ENCODE peak calls at places on chromosomes 2 and 18, in seven cellular contexts. One of them, this sample, is unnamed.

GRCh38 chr2:24400207-24400907 is 40.0 kb upstream of the ITSN2 start:
- DNase-seq in cardiac fibroblast: no peak
- DNase-seq in hypothalamus: no peak
- DNase-seq in GM23338: peak; percentile 19
- DNase-seq in AG08395: no peak
- DNase-seq in kidney glomerular epithelial cell: no peak
- DNase-seq in activated effector memory CD4-positive, alpha-beta T cell treated with anti-CD3 and anti-CD28 coated beads, Interleukin-2, amount 50 U/mL, for 16 hours: no peak
- DNase-seq in this sample: no peak

GRCh38 chr2:151111599-151112278 is 149.9 kb downstream of the RBM43 start:
- DNase-seq in activated effector memory CD4-positive, alpha-beta T cell treated with anti-CD3 and anti-CD28 coated beads, Interleukin-2, amount 50 U/mL, for 16 hours: no peak
- DNase-seq in cardiac fibroblast: peak; percentile 33
- DNase-seq in kidney glomerular epithelial cell: peak; percentile 26
- DNase-seq in AG08395: peak; percentile 64
- DNase-seq in GM23338: peak; percentile 76
- DNase-seq in hypothalamus: no peak
- DNase-seq in this sample: no peak

GRCh38 chr2:151280276-151280675 is 9.2 kb downstream of the NMI start:
- DNase-seq in activated effector memory CD4-positive, alpha-beta T cell treated with anti-CD3 and anti-CD28 coated beads, Interleukin-2, amount 50 U/mL, for 16 hours: no peak
- DNase-seq in kidney glomerular epithelial cell: no peak
- DNase-seq in cardiac fibroblast: peak; percentile 75
- DNase-seq in GM23338: no peak
- DNase-seq in AG08395: no peak
- DNase-seq in hypothalamus: no peak
- DNase-seq in this sample: no peak

GRCh38 chr2:15648593-15649525 is 57.2 kb downstream of the DDX1 start:
- DNase-seq in AG08395: no peak
- DNase-seq in activated effector memory CD4-positive, alpha-beta T cell treated with anti-CD3 and anti-CD28 coated beads, Interleukin-2, amount 50 U/mL, for 16 hours: no peak
- DNase-seq in kidney glomerular epithelial cell: no peak
- DNase-seq in GM23338: no peak
- DNase-seq in cardiac fibroblast: no peak
- DNase-seq in hypothalamus: no peak
- DNase-seq in this sample: no peak

GRCh38 chr2:207770602-207771404 is 1.1 kb upstream of the FZD5 start:
- DNase-seq in AG08395: peak; percentile 18
- DNase-seq in kidney glomerular epithelial cell: no peak
- DNase-seq in cardiac fibroblast: no peak
- DNase-seq in hypothalamus: no peak
- DNase-seq in activated effector memory CD4-positive, alpha-beta T cell treated with anti-CD3 and anti-CD28 coated beads, Interleukin-2, amount 50 U/mL, for 16 hours: no peak
- DNase-seq in GM23338: peak; percentile 65
- DNase-seq in this sample: no peak

GRCh38 chr2:88590998-88591613 is 36.2 kb downstream of the EIF2AK3 start:
- DNase-seq in activated effector memory CD4-positive, alpha-beta T cell treated with anti-CD3 and anti-CD28 coated beads, Interleukin-2, amount 50 U/mL, for 16 hours: no peak
- DNase-seq in AG08395: peak; percentile 72
- DNase-seq in kidney glomerular epithelial cell: peak; percentile 44
- DNase-seq in hypothalamus: no peak
- DNase-seq in GM23338: peak; percentile 84
- DNase-seq in cardiac fibroblast: peak; percentile 81
- DNase-seq in this sample: no peak

GRCh38 chr2:26112201-26112600 is 60.7 kb upstream of the GAREM2 start:
- DNase-seq in GM23338: no peak
- DNase-seq in kidney glomerular epithelial cell: no peak
- DNase-seq in AG08395: no peak
- DNase-seq in cardiac fibroblast: no peak
- DNase-seq in hypothalamus: no peak
- DNase-seq in activated effector memory CD4-positive, alpha-beta T cell treated with anti-CD3 and anti-CD28 coated beads, Interleukin-2, amount 50 U/mL, for 16 hours: no peak
- DNase-seq in this sample: no peak

GRCh38 chr2:46683541-46683940 is 204.2 kb downstream of the TMEM247 start:
- DNase-seq in AG08395: no peak
- DNase-seq in GM23338: no peak
- DNase-seq in activated effector memory CD4-positive, alpha-beta T cell treated with anti-CD3 and anti-CD28 coated beads, Interleukin-2, amount 50 U/mL, for 16 hours: no peak
- DNase-seq in hypothalamus: no peak
- DNase-seq in kidney glomerular epithelial cell: no peak
- DNase-seq in cardiac fibroblast: no peak
- DNase-seq in this sample: no peak

GRCh38 chr2:43225788-43226557 is 433 bp downstream of the ZFP36L2 start:
- DNase-seq in hypothalamus: no peak
- DNase-seq in cardiac fibroblast: peak; percentile 83
- DNase-seq in GM23338: peak; percentile 56
- DNase-seq in AG08395: peak; percentile 46
- DNase-seq in activated effector memory CD4-positive, alpha-beta T cell treated with anti-CD3 and anti-CD28 coated beads, Interleukin-2, amount 50 U/mL, for 16 hours: peak; percentile 89
- DNase-seq in kidney glomerular epithelial cell: peak; percentile 43
- DNase-seq in this sample: peak; percentile 22

GRCh38 chr2:221447310-221447709 is 124.8 kb downstream of the EPHA4 start:
- DNase-seq in GM23338: peak; percentile 51
- DNase-seq in hypothalamus: no peak
- DNase-seq in activated effector memory CD4-positive, alpha-beta T cell treated with anti-CD3 and anti-CD28 coated beads, Interleukin-2, amount 50 U/mL, for 16 hours: no peak
- DNase-seq in cardiac fibroblast: peak; percentile 28
- DNase-seq in AG08395: no peak
- DNase-seq in kidney glomerular epithelial cell: peak; percentile 33
- DNase-seq in this sample: no peak

GRCh38 chr18:48777026-48777736 is 173.6 kb downstream of the SMAD7 start:
- DNase-seq in cardiac fibroblast: peak; percentile 59
- DNase-seq in GM23338: peak; percentile 82
- DNase-seq in kidney glomerular epithelial cell: peak; percentile 4
- DNase-seq in activated effector memory CD4-positive, alpha-beta T cell treated with anti-CD3 and anti-CD28 coated beads, Interleukin-2, amount 50 U/mL, for 16 hours: peak; percentile 89
- DNase-seq in AG08395: peak; percentile 66
- DNase-seq in hypothalamus: peak; percentile 14
- DNase-seq in this sample: peak; percentile 30

GRCh38 chr18:13539050-13539449 is 187.3 kb downstream of the FAM210A start:
- DNase-seq in activated effector memory CD4-positive, alpha-beta T cell treated with anti-CD3 and anti-CD28 coated beads, Interleukin-2, amount 50 U/mL, for 16 hours: no peak
- DNase-seq in GM23338: no peak
- DNase-seq in cardiac fibroblast: no peak
- DNase-seq in AG08395: no peak
- DNase-seq in hypothalamus: no peak
- DNase-seq in kidney glomerular epithelial cell: no peak
- DNase-seq in this sample: no peak

GRCh38 chr2:117299451-117299850 is 515.0 kb upstream of the DDX18 start:
- DNase-seq in AG08395: no peak
- DNase-seq in hypothalamus: no peak
- DNase-seq in kidney glomerular epithelial cell: no peak
- DNase-seq in GM23338: no peak
- DNase-seq in activated effector memory CD4-positive, alpha-beta T cell treated with anti-CD3 and anti-CD28 coated beads, Interleukin-2, amount 50 U/mL, for 16 hours: no peak
- DNase-seq in cardiac fibroblast: no peak
- DNase-seq in this sample: no peak

GRCh38 chr2:179652296-179652695 is 209.1 kb downstream of the ZNF385B start:
- DNase-seq in hypothalamus: no peak
- DNase-seq in GM23338: no peak
- DNase-seq in AG08395: no peak
- DNase-seq in activated effector memory CD4-positive, alpha-beta T cell treated with anti-CD3 and anti-CD28 coated beads, Interleukin-2, amount 50 U/mL, for 16 hours: no peak
- DNase-seq in kidney glomerular epithelial cell: no peak
- DNase-seq in cardiac fibroblast: no peak
- DNase-seq in this sample: no peak

GRCh38 chr18:43869451-43870008 is 592.2 kb upstream of the SYT4 start:
- DNase-seq in kidney glomerular epithelial cell: peak; percentile 21
- DNase-seq in activated effector memory CD4-positive, alpha-beta T cell treated with anti-CD3 and anti-CD28 coated beads, Interleukin-2, amount 50 U/mL, for 16 hours: no peak
- DNase-seq in GM23338: no peak
- DNase-seq in AG08395: peak; percentile 22
- DNase-seq in cardiac fibroblast: peak; percentile 70
- DNase-seq in hypothalamus: no peak
- DNase-seq in this sample: no peak

GRCh38 chr2:35830833-35831232 is 524.7 kb upstream of the CRIM1 start:
- DNase-seq in activated effector memory CD4-positive, alpha-beta T cell treated with anti-CD3 and anti-CD28 coated beads, Interleukin-2, amount 50 U/mL, for 16 hours: no peak
- DNase-seq in hypothalamus: no peak
- DNase-seq in AG08395: no peak
- DNase-seq in cardiac fibroblast: no peak
- DNase-seq in kidney glomerular epithelial cell: no peak
- DNase-seq in GM23338: no peak
- DNase-seq in this sample: no peak

GRCh38 chr2:132667716-132668115 is 2.3 kb downstream of the LYPD1 start:
- DNase-seq in AG08395: no peak
- DNase-seq in activated effector memory CD4-positive, alpha-beta T cell treated with anti-CD3 and anti-CD28 coated beads, Interleukin-2, amount 50 U/mL, for 16 hours: no peak
- DNase-seq in hypothalamus: no peak
- DNase-seq in GM23338: no peak
- DNase-seq in kidney glomerular epithelial cell: no peak
- DNase-seq in cardiac fibroblast: peak; percentile 1
- DNase-seq in this sample: no peak

GRCh38 chr2:149050188-149050587 is 11.7 kb downstream of the LYPD6B start:
- DNase-seq in kidney glomerular epithelial cell: no peak
- DNase-seq in cardiac fibroblast: peak; percentile 56
- DNase-seq in GM23338: no peak
- DNase-seq in activated effector memory CD4-positive, alpha-beta T cell treated with anti-CD3 and anti-CD28 coated beads, Interleukin-2, amount 50 U/mL, for 16 hours: no peak
- DNase-seq in AG08395: peak; percentile 80
- DNase-seq in hypothalamus: no peak
- DNase-seq in this sample: no peak

GRCh38 chr2:145184741-145185671 is 665.1 kb upstream of the ZEB2 start:
- DNase-seq in cardiac fibroblast: peak; percentile 48
- DNase-seq in GM23338: no peak
- DNase-seq in activated effector memory CD4-positive, alpha-beta T cell treated with anti-CD3 and anti-CD28 coated beads, Interleukin-2, amount 50 U/mL, for 16 hours: no peak
- DNase-seq in kidney glomerular epithelial cell: no peak
- DNase-seq in AG08395: peak; percentile 32
- DNase-seq in hypothalamus: no peak
- DNase-seq in this sample: no peak

GRCh38 chr2:213152065-213152794 is 818 bp upstream of the IKZF2 start:
- DNase-seq in hypothalamus: peak; percentile 65
- DNase-seq in activated effector memory CD4-positive, alpha-beta T cell treated with anti-CD3 and anti-CD28 coated beads, Interleukin-2, amount 50 U/mL, for 16 hours: peak; percentile 78
- DNase-seq in AG08395: peak; percentile 69
- DNase-seq in GM23338: peak; percentile 66
- DNase-seq in kidney glomerular epithelial cell: peak; percentile 63
- DNase-seq in cardiac fibroblast: peak; percentile 87
- DNase-seq in this sample: peak; percentile 68

GRCh38 chr2:45822272-45822630 is 170.8 kb downstream of the PRKCE start:
- DNase-seq in kidney glomerular epithelial cell: no peak
- DNase-seq in GM23338: no peak
- DNase-seq in AG08395: no peak
- DNase-seq in hypothalamus: no peak
- DNase-seq in cardiac fibroblast: no peak
- DNase-seq in activated effector memory CD4-positive, alpha-beta T cell treated with anti-CD3 and anti-CD28 coated beads, Interleukin-2, amount 50 U/mL, for 16 hours: no peak
- DNase-seq in this sample: no peak

GRCh38 chr2:216519154-216519762 is 20.6 kb downstream of the RPL37A start:
- DNase-seq in AG08395: peak; percentile 75
- DNase-seq in kidney glomerular epithelial cell: peak; percentile 74
- DNase-seq in activated effector memory CD4-positive, alpha-beta T cell treated with anti-CD3 and anti-CD28 coated beads, Interleukin-2, amount 50 U/mL, for 16 hours: no peak
- DNase-seq in GM23338: peak; percentile 90
- DNase-seq in hypothalamus: no peak
- DNase-seq in cardiac fibroblast: peak; percentile 89
- DNase-seq in this sample: no peak

GRCh38 chr2:174442546-174443510 is 44.0 kb downstream of the GPR155 start:
- DNase-seq in GM23338: peak; percentile 20
- DNase-seq in cardiac fibroblast: peak; percentile 82
- DNase-seq in AG08395: peak; percentile 90
- DNase-seq in activated effector memory CD4-positive, alpha-beta T cell treated with anti-CD3 and anti-CD28 coated beads, Interleukin-2, amount 50 U/mL, for 16 hours: no peak
- DNase-seq in hypothalamus: no peak
- DNase-seq in kidney glomerular epithelial cell: peak; percentile 73
- DNase-seq in this sample: no peak

GRCh38 chr18:35983818-35984217 is 11.3 kb downstream of the RMP24 start:
- DNase-seq in AG08395: peak; percentile 74
- DNase-seq in GM23338: no peak
- DNase-seq in activated effector memory CD4-positive, alpha-beta T cell treated with anti-CD3 and anti-CD28 coated beads, Interleukin-2, amount 50 U/mL, for 16 hours: no peak
- DNase-seq in cardiac fibroblast: no peak
- DNase-seq in kidney glomerular epithelial cell: no peak
- DNase-seq in hypothalamus: no peak
- DNase-seq in this sample: no peak

GRCh38 chr18:60684843-60685513 is 312.4 kb upstream of the MC4R start:
- DNase-seq in cardiac fibroblast: peak; percentile 42
- DNase-seq in kidney glomerular epithelial cell: peak; percentile 53
- DNase-seq in AG08395: peak; percentile 21
- DNase-seq in activated effector memory CD4-positive, alpha-beta T cell treated with anti-CD3 and anti-CD28 coated beads, Interleukin-2, amount 50 U/mL, for 16 hours: no peak
- DNase-seq in hypothalamus: no peak
- DNase-seq in GM23338: peak; percentile 44
- DNase-seq in this sample: no peak

GRCh38 chr2:64595397-64596160 is 58.1 kb downstream of the SERTAD2 start:
- DNase-seq in cardiac fibroblast: peak; percentile 57
- DNase-seq in activated effector memory CD4-positive, alpha-beta T cell treated with anti-CD3 and anti-CD28 coated beads, Interleukin-2, amount 50 U/mL, for 16 hours: no peak
- DNase-seq in hypothalamus: no peak
- DNase-seq in AG08395: no peak
- DNase-seq in kidney glomerular epithelial cell: no peak
- DNase-seq in GM23338: peak; percentile 65
- DNase-seq in this sample: no peak

GRCh38 chr18:62829936-62830335 is 114.6 kb downstream of the PHLPP1 start:
- DNase-seq in kidney glomerular epithelial cell: no peak
- DNase-seq in cardiac fibroblast: no peak
- DNase-seq in AG08395: no peak
- DNase-seq in hypothalamus: no peak
- DNase-seq in GM23338: no peak
- DNase-seq in activated effector memory CD4-positive, alpha-beta T cell treated with anti-CD3 and anti-CD28 coated beads, Interleukin-2, amount 50 U/mL, for 16 hours: no peak
- DNase-seq in this sample: no peak

GRCh38 chr2:170843656-170844055 is 27.0 kb downstream of the GAD1 start:
- DNase-seq in hypothalamus: no peak
- DNase-seq in activated effector memory CD4-positive, alpha-beta T cell treated with anti-CD3 and anti-CD28 coated beads, Interleukin-2, amount 50 U/mL, for 16 hours: no peak
- DNase-seq in GM23338: no peak
- DNase-seq in cardiac fibroblast: peak; percentile 15
- DNase-seq in AG08395: peak; percentile 62
- DNase-seq in kidney glomerular epithelial cell: no peak
- DNase-seq in this sample: no peak

GRCh38 chr2:226477221-226478120 is 322.1 kb downstream of the IRS1 start:
- DNase-seq in GM23338: no peak
- DNase-seq in kidney glomerular epithelial cell: no peak
- DNase-seq in activated effector memory CD4-positive, alpha-beta T cell treated with anti-CD3 and anti-CD28 coated beads, Interleukin-2, amount 50 U/mL, for 16 hours: no peak
- DNase-seq in cardiac fibroblast: peak; percentile 12
- DNase-seq in hypothalamus: no peak
- DNase-seq in AG08395: no peak
- DNase-seq in this sample: no peak

GRCh38 chr2:69196327-69197117 is 183.5 kb downstream of the ANTXR1 start:
- DNase-seq in hypothalamus: no peak
- DNase-seq in kidney glomerular epithelial cell: peak; percentile 56
- DNase-seq in AG08395: peak; percentile 80
- DNase-seq in activated effector memory CD4-positive, alpha-beta T cell treated with anti-CD3 and anti-CD28 coated beads, Interleukin-2, amount 50 U/mL, for 16 hours: no peak
- DNase-seq in GM23338: no peak
- DNase-seq in cardiac fibroblast: peak; percentile 71
- DNase-seq in this sample: no peak